ENCODE peak calls at places on chromosome 2, in ten cellular contexts. W is astrocyte, J is stomach, V is pancreas, M is A549, X is right atrium auricular region, B is colonic mucosa, Z is ovary, S is IMR-90, L is sigmoid colon. F is an unnamed sample. For H3K4me1, the result is how much of the 10 kb centered on the place peaks cover.

GRCh38 chr2:197378494-197378972 is 56.3 kb downstream of the SF3B1 start:
- DNase-seq in W (peak), J (peak), V (peak), M (peak), X (no peak), B (peak), Z (peak), S (peak), L (no peak), F (no peak)

GRCh38 chr2:181876614-181877063 is 14.9 kb upstream of the ITPRID2 start:
- DNase-seq in W (peak), J (no peak), V (no peak), M (peak), X (no peak), B (peak), Z (no peak), S (peak), L (no peak), F (peak)

GRCh38 chr2:239155806-239156480 is 244.9 kb downstream of the HDAC4 start:
- DNase-seq in W (no peak), J (peak), V (no peak), M (no peak), X (no peak), B (no peak), Z (no peak), S (no peak), L (peak), F (no peak)

GRCh38 chr2:188949046-188949818 is 24.9 kb upstream of the COL3A1 start:
- DNase-seq in W (no peak), J (no peak), V (no peak), M (no peak), X (no peak), B (no peak), Z (no peak), S (no peak), L (no peak), F (no peak)

GRCh38 chr2:224562831-224563230 is 22.3 kb downstream of the CUL3 start:
- DNase-seq in W (no peak), J (no peak), V (no peak), M (no peak), X (no peak), B (no peak), Z (no peak), S (no peak), L (no peak), F (no peak)

GRCh38 chr2:116319935-116320334 is 1494.6 kb upstream of the DDX18 start:
- DNase-seq in W (no peak), J (no peak), V (no peak), M (no peak), X (no peak), B (no peak), Z (no peak), S (no peak), L (no peak), F (no peak)

GRCh38 chr2:112004246-112004645 is 50.8 kb upstream of the TMEM87B start:
- DNase-seq in W (no peak), J (peak), V (no peak), M (no peak), X (peak), B (no peak), Z (no peak), S (peak), L (peak), F (no peak)

GRCh38 chr2:181426687-181427086 is 30.5 kb upstream of the ITGA4 start:
- DNase-seq in W (no peak), J (no peak), V (no peak), M (no peak), X (no peak), B (no peak), Z (no peak), S (no peak), L (no peak), F (no peak)

GRCh38 chr2:133312335-133312734 is 255.9 kb downstream of the NCKAP5 start:
- DNase-seq in W (no peak), J (no peak), V (no peak), M (no peak), X (no peak), B (no peak), Z (no peak), S (no peak), L (no peak), F (no peak)

GRCh38 chr2:232795920-232796319 is 19.6 kb upstream of the KCNJ13 start:
- DNase-seq in W (no peak), J (no peak), V (no peak), M (no peak), X (no peak), B (no peak), Z (no peak), S (peak), L (no peak), F (no peak)

GRCh38 chr2:15852811-15853210 is 87.5 kb upstream of the MYCN start:
- DNase-seq in W (no peak), J (no peak), V (no peak), M (no peak), X (no peak), B (no peak), Z (no peak), S (no peak), L (no peak), F (no peak)

GRCh38 chr2:84716564-84716963 is 164.3 kb downstream of the TRABD2A start:
- DNase-seq in W (no peak), J (no peak), V (no peak), M (no peak), X (no peak), B (no peak), Z (no peak), S (no peak), L (no peak), F (no peak)

GRCh38 chr2:72985891-72986683 is 68.8 kb downstream of the EMX1 start:
- DNase-seq in W (no peak), J (peak), V (no peak), M (no peak), X (no peak), B (no peak), Z (no peak), S (no peak), L (peak), F (peak)

GRCh38 chr2:152925540-152926448 is 207.4 kb downstream of the ARL6IP6 start:
- DNase-seq in W (peak), J (peak), V (peak), M (peak), X (no peak), B (peak), Z (peak), S (no peak), L (peak), F (peak)

GRCh38 chr2:32742381-32742780 is 114.5 kb downstream of the TTC27 start:
- DNase-seq in W (no peak), J (no peak), V (no peak), M (no peak), X (no peak), B (no peak), Z (no peak), S (no peak), L (no peak), F (no peak)

GRCh38 chr2:240322231-240322955 is 113.1 kb upstream of the GPC1 start:
- DNase-seq in W (no peak), J (no peak), V (no peak), M (no peak), X (no peak), B (no peak), Z (no peak), S (peak), L (no peak), F (no peak)

GRCh38 chr2:137802038-137802437 is 162.2 kb upstream of the HNMT start:
- DNase-seq in W (no peak), J (no peak), V (no peak), M (no peak), X (no peak), B (no peak), Z (no peak), S (no peak), L (no peak), F (no peak)

GRCh38 chr2:192888090-192888489 is 693.4 kb upstream of the TMEFF2 start:
- DNase-seq in W (no peak), J (no peak), V (no peak), M (no peak), X (no peak), B (no peak), Z (no peak), S (no peak), L (no peak), F (no peak)

GRCh38 chr2:176385219-176385618 is 116.0 kb downstream of the MTX2 start:
- DNase-seq in W (no peak), J (no peak), V (no peak), M (no peak), X (no peak), B (no peak), Z (no peak), S (no peak), L (no peak), F (no peak)

GRCh38 chr2:45755585-45756330 is 104.3 kb downstream of the PRKCE start:
- DNase-seq in W (peak), J (no peak), V (no peak), M (peak), X (no peak), B (no peak), Z (no peak), S (peak), L (no peak), F (no peak)

GRCh38 chr2:38898256-38898655 is 8.6 kb downstream of the ARHGEF33 start:
- DNase-seq in W (no peak), J (no peak), V (no peak), M (no peak), X (no peak), B (no peak), Z (no peak), S (no peak), L (no peak), F (no peak)

GRCh38 chr2:88919087-88919738 is 227.7 kb downstream of the RPIA start:
- DNase-seq in W (no peak), J (no peak), V (no peak), M (peak), X (no peak), B (no peak), Z (no peak), S (peak), L (no peak), F (no peak)

GRCh38 chr2:113407446-113408099 is 29.9 kb upstream of the ZNG1B start:
- DNase-seq in W (no peak), J (no peak), V (no peak), M (peak), X (no peak), B (no peak), Z (no peak), S (peak), L (no peak), F (peak)

DNA sequence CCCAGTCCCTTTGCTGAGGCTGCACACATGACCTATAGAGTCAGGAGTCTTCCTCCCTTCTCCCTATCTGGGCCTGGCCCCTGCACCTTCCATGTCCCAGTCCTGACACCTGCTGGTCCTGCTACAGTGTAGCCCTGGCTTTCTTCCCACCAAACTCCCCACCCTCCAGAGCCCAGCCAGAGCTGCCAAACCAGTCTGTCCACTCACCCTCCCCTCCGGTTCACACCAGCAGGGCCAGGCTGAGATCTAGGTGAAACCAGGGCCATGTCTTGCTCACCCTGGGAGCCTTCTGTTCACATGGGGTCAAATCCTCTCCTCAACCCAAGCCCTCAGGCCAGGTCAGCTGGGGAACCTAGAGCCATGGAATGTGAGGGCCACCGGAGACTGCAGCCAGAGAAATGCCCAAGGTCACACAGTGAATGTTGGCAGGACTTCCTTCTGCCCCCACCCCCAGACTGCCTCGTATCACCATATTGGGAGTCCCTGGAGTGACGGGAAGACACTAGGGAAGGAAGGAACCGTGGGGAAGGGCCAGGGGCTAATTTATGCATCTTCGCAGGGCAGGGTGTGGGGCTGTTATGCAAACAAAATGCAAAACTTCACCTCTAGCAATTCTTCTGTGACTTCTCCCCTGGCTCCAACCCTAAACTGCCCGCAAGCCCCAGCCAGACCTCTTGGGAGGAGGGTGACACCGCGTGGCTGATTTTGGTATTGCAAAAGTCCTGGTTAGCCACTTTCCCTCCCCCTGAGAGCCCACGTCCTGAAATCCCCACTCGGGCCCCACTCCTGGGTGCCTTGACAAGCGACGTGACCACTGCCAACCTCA is 14.6 kb downstream of the TNS1 start:
- DNase-seq in W (peak), J (peak), V (peak), M (peak), X (peak), B (peak), Z (peak), S (peak), L (peak), F (peak)
- H3K4me3 ChIP-seq in W (no peak), J (no peak), V (no peak), M (no peak), X (no peak), B (no peak), Z (no peak), S (no peak), L (peak), F (no peak)

GRCh38 chr2:74441690-74442482 is at the start of gene RTKN:
- DNase-seq in W (no peak), J (peak), V (peak), M (peak), X (no peak), B (peak), Z (peak), S (no peak), L (peak), F (peak)

GRCh38 chr2:74439373-74440004 is 2.2 kb downstream of the RTKN start:
- DNase-seq in W (no peak), J (no peak), V (no peak), M (no peak), X (no peak), B (no peak), Z (no peak), S (no peak), L (no peak), F (no peak)

GRCh38 chr2:74440005-74440377 is 1.7 kb downstream of the RTKN start:
- DNase-seq in W (no peak), J (no peak), V (peak), M (no peak), X (peak), B (peak), Z (peak), S (peak), L (peak), F (no peak)

GRCh38 chr2:74441111-74441689 is 537 bp downstream of the RTKN start:
- DNase-seq in W (no peak), J (no peak), V (peak), M (no peak), X (no peak), B (peak), Z (no peak), S (no peak), L (no peak), F (no peak)

DNA sequence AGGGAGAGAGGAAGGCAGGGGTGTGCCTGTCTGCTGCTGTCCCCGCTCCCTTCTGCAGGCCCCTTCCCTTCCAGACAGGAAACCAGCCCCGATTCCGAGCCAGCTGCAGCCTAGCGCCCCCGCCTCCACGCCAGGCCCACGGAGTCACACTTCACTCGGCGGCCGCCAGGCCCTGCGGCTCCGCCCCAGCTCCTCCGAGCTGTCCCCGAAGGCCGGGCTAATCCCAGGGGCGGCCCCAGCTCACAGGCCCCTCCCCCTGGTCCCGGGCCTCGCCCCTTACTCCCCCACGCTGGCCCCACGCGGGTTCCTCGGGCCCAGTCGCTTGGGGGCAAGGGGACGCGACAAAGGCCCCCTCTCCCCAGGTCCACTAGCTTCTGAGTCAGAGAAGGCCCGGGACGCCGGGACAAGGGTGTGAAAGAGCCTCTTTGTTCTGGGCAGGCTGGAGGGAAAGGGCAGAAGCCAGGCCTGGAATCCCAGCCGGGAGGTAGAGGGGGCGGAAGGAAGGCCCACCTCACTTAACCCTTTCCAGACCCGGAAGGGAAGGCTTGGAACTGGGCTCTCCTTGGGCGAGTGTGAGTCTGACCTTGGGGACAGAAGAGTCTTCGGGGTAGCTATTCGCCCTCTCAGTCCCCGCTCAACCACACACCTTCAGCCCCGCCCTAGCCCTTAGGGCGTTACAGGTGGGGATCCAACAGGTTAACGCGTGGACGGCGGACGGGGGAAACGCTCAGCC is 1.2 kb downstream of the RTKN start:
- DNase-seq in W (peak), J (peak), V (peak), M (peak), X (peak), B (peak), Z (peak), S (peak), L (peak), F (peak)
- TF ChIP-seq CTCF in W (no peak), J (no peak), V (peak), M (no peak), X (no peak), B (no peak), Z (peak), S (peak), L (peak), F (no peak)

GRCh38 chr2:237870754-237871651 is 11.6 kb downstream of the RAMP1 start:
- DNase-seq in W (no peak), J (no peak), V (no peak), M (no peak), X (peak), B (no peak), Z (no peak), S (no peak), L (peak), F (no peak)

GRCh38 chr2:237870126-237870525 is 10.7 kb downstream of the RAMP1 start:
- DNase-seq in W (no peak), J (no peak), V (no peak), M (no peak), X (peak), B (no peak), Z (no peak), S (no peak), L (peak), F (no peak)

GRCh38 chr2:237867465-237867864 is 8.0 kb downstream of the RAMP1 start:
- DNase-seq in W (no peak), J (no peak), V (no peak), M (no peak), X (peak), B (no peak), Z (no peak), S (no peak), L (peak), F (peak)

GRCh38 chr2:237868631-237869356 is 9.4 kb downstream of the RAMP1 start:
- DNase-seq in W (peak), J (no peak), V (no peak), M (no peak), X (peak), B (no peak), Z (no peak), S (peak), L (peak), F (no peak)

DNA sequence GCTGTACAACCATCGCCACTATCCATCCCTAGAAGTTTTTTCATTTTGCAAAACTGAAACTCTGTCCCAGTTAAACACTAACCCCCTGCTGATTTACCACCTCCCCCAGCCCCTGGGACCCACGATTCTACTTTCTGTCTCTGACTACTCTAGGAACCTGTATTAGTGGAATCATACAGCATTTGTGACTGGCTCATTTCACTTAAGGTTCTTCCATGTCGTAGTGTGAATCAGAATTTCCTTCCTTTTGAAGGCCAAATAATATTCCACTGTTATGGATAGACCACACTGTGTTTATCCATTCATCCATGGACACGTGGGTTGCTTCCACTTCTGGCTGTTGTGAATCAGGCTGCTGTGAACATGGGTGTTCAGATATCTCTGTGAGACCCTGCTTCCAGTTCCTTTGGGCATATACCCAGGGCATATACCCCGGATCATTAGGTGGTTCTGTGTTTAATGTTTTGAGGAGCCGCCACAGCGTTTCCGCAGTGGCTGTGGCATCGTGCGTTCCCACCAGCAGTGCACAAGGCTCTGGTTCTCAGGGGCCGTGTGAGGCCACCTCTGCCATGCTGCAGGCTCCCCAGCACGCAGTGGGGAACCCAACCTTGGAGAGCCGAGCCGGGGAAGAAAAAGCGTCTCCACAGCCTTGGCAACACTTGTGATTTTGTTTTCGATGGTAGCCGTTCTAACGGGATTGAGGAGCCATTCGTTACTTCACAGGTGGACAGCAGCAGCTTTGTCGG is 10.1 kb downstream of the RAMP1 start:
- DNase-seq in W (no peak), J (no peak), V (no peak), M (no peak), X (no peak), B (no peak), Z (no peak), S (no peak), L (peak), F (no peak)
- H3K4me1 ChIP-seq in W (under half), J (half or more), V (under half), M (under half), X (under half), B (under half), Z (under half), S (under half), L (half or more), F (half or more)

DNA sequence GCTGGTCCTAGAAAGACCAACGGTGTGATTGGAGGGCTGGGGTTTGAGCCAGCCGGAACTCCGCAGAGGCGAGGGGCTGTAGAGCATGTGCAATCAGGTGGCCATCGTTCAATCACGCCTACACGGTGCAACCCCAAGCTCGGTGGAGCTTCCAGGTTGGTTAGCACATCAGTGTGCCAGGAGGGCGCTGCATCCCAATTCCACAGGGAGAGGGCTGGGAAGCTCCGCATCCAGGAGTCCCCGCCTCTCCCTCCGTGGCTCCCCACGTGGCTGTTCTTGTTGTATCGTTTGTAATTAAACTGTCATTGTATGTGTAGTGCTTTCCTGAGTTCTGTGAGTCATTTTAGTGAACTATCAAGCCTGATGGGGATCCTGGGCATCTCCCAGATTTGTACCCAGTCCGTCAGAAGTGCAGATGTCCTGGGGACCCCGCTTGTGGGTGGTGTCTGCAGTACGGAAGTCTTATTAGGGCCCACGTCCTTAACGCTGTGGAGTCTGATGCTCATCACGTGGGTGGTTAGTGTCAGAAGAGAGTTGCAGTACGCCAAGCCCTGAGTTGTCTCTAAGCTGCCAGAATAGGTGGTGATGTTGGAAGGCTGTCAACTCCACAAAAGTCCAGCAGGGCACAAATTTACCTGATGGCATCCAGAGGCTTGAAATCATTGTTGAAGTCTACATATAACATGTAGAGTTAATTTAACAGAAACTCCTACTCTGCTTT is 20.6 kb upstream of the AMMECR1L start:
- DNase-seq in W (no peak), J (no peak), V (no peak), M (no peak), X (no peak), B (no peak), Z (no peak), S (no peak), L (peak), F (no peak)
- H3K4me3 ChIP-seq in W (no peak), J (no peak), V (no peak), M (no peak), X (no peak), B (no peak), Z (no peak), S (no peak), L (no peak), F (no peak)

GRCh38 chr2:157055660-157056199 is 201.8 kb upstream of the GALNT5 start:
- DNase-seq in W (peak), J (no peak), V (no peak), M (peak), X (no peak), B (no peak), Z (no peak), S (peak), L (no peak), F (no peak)
- TF ChIP-seq CTCF in W (peak), J (no peak), V (no peak), M (peak), X (peak), B (no peak), Z (no peak), S (peak), L (peak), F (peak)

GRCh38 chr2:10477443-10478297 is 29.5 kb upstream of the ODC1 start:
- DNase-seq in W (no peak), J (no peak), V (no peak), M (no peak), X (no peak), B (no peak), Z (no peak), S (no peak), L (peak), F (no peak)
- H3K4me1 ChIP-seq in W (under half), J (under half), V (under half), M (under half), X (under half), B (under half), Z (under half), S (under half), L (under half), F (under half)